ENCODE peak calls at places on chromosomes 16 and 17, in ten cellular contexts. C, X, B, K, R, H, W, E, S and N are unnamed samples.

GRCh38 chr16:2785101-2785991 is 2.0 kb downstream of the PRSS33 start:
- DNase-seq in X (no peak), W (no peak), R (no peak), K (no peak), S (peak; percentile 72), B (no peak), H (no peak), C (no peak), E (no peak), N (no peak)

GRCh38 chr16:10647264-10647720 is 47.4 kb downstream of the TEKT5 start:
- DNase-seq in W (no peak), E (no peak), R (no peak), H (no peak), K (no peak), B (no peak), X (no peak), S (no peak), C (no peak), N (no peak)

GRCh38 chr17:13485327-13485726 is 116.4 kb downstream of the HS3ST3A1 start:
- DNase-seq in H (no peak), R (no peak), X (no peak), C (no peak), S (no peak), K (no peak), B (no peak), E (no peak), W (no peak), N (no peak)

GRCh38 chr17:81322271-81323082 is 27.4 kb upstream of the SLC38A10 start:
- DNase-seq in X (no peak), E (peak; percentile 41), H (no peak), W (no peak), C (no peak), R (peak; percentile 26), K (no peak), S (no peak), B (no peak), N (peak; percentile 57)

GRCh38 chr16:9840761-9841665 is 341.2 kb downstream of the GRIN2A start:
- DNase-seq in X (no peak), H (no peak), K (no peak), W (no peak), E (no peak), R (no peak), C (peak; percentile 16), S (no peak), B (no peak), N (no peak)

GRCh38 chr17:51435171-51435552 is 174.8 kb downstream of the UTP18 start:
- DNase-seq in X (no peak), C (no peak), W (no peak), H (no peak), B (no peak), S (no peak), E (no peak), R (no peak), K (no peak), N (no peak)

GRCh38 chr17:43547189-43547550 is 1.0 kb upstream of the ETV4 start:
- DNase-seq in K (no peak), S (no peak), W (no peak), H (no peak), E (no peak), R (no peak), B (no peak), C (no peak), X (no peak), N (no peak)

GRCh38 chr17:49997256-49997735 is 2.3 kb upstream of the DLX3 start:
- DNase-seq in E (no peak), B (no peak), S (no peak), K (no peak), H (no peak), C (no peak), X (no peak), W (no peak), R (no peak), N (no peak)

GRCh38 chr17:60720763-60721531 is 43.3 kb downstream of the BCAS3 start:
- DNase-seq in X (peak; percentile 53), K (no peak), E (peak; percentile 78), W (no peak), S (no peak), R (peak; percentile 73), C (peak; percentile 46), H (no peak), B (no peak), N (peak; percentile 66)

GRCh38 chr17:6823011-6823442 is 8.5 kb downstream of the TEKT1 start:
- DNase-seq in S (no peak), R (peak; percentile 65), X (no peak), B (no peak), K (no peak), H (no peak), W (no peak), E (peak; percentile 87), C (peak; percentile 58), N (no peak)

GRCh38 chr17:43442711-43443110 is 41.1 kb upstream of the DHX8 start:
- DNase-seq in E (peak; percentile 81), C (peak; percentile 76), H (no peak), K (no peak), X (no peak), B (no peak), R (peak; percentile 69), W (peak; percentile 7), S (no peak), N (no peak)

GRCh38 chr17:42122371-42123303 is at the start of gene HSPB9:
- DNase-seq in W (peak; percentile 74), E (peak; percentile 44), C (no peak), R (peak; percentile 81), H (no peak), S (peak; percentile 84), K (no peak), B (no peak), X (peak; percentile 73), N (no peak)

GRCh38 chr17:2214887-2215615 is 88.5 kb downstream of the SMG6 start:
- DNase-seq in S (peak; percentile 91), W (no peak), R (no peak), X (no peak), H (peak; percentile 72), C (peak; percentile 93), B (peak; percentile 39), K (no peak), E (peak; percentile 67), N (peak; percentile 44)

GRCh38 chr17:82037113-82037888 is at the start of gene DCXR:
- DNase-seq in K (peak; percentile 99), S (peak; percentile 99), R (peak; percentile 99), C (peak; percentile 90), X (peak; percentile 98), W (peak; percentile 95), E (peak; percentile 90), B (peak; percentile 93), H (peak; percentile 97), N (peak; percentile 91)

GRCh38 chr17:45896803-45897693 is 2.7 kb downstream of the MAPT start:
- DNase-seq in B (no peak), E (no peak), S (no peak), W (no peak), H (no peak), X (no peak), K (no peak), C (no peak), R (no peak), N (no peak)

GRCh38 chr16:27759301-27759871 is 209.4 kb downstream of the KATNIP start:
- DNase-seq in K (no peak), R (peak; percentile 58), X (no peak), C (peak; percentile 78), S (no peak), W (no peak), B (no peak), H (no peak), E (peak; percentile 68), N (no peak)

GRCh38 chr16:19288872-19289799 is 3.6 kb downstream of the CLEC19A start:
- DNase-seq in E (peak; percentile 2), W (no peak), K (no peak), C (no peak), H (no peak), S (no peak), R (no peak), X (no peak), B (no peak), N (no peak)

GRCh38 chr17:70447588-70447987 is 278.3 kb downstream of the KCNJ2 start:
- DNase-seq in E (no peak), B (no peak), S (no peak), K (no peak), W (no peak), C (no peak), H (no peak), X (no peak), R (no peak), N (no peak)

GRCh38 chr17:57875109-57876022 is 25.5 kb upstream of the MRPS23 start:
- DNase-seq in K (peak; percentile 88), W (peak; percentile 87), H (no peak), X (peak; percentile 52), B (peak; percentile 74), S (peak; percentile 95), R (peak; percentile 92), E (peak; percentile 97), C (peak; percentile 97), N (peak; percentile 70)
- H3K4me3 ChIP-seq in K (peak overlapping the region; percentile 34), W (no peak overlapping the region), H (peak overlapping the region; percentile 41), X (no peak overlapping the region), B (peak overlapping the region; percentile 49), S (no peak overlapping the region), R (no peak overlapping the region), E (no peak overlapping the region), C (peak overlapping the region; percentile 44), N (no peak overlapping the region)

GRCh38 chr16:31507929-31508705 is at the start of gene RUSF1:
- DNase-seq in S (peak; percentile 97), R (peak; percentile 89), B (peak; percentile 67), X (peak; percentile 91), K (peak; percentile 91), H (peak; percentile 88), W (peak; percentile 92), C (peak; percentile 81), E (peak; percentile 82), N (peak; percentile 75)
- H3K4me3 ChIP-seq in S (peak within 1 kb of the TSS; percentile 83), R (peak within 1 kb of the TSS; percentile 92), B (peak within 1 kb of the TSS; percentile 95), X (peak within 1 kb of the TSS; percentile 89), K (peak within 1 kb of the TSS; percentile 94), H (peak within 1 kb of the TSS; percentile 98), W (peak within 1 kb of the TSS; percentile 85), C (peak within 1 kb of the TSS; percentile 90), E (peak within 1 kb of the TSS; percentile 94), N (peak within 1 kb of the TSS; percentile 73)

DNA sequence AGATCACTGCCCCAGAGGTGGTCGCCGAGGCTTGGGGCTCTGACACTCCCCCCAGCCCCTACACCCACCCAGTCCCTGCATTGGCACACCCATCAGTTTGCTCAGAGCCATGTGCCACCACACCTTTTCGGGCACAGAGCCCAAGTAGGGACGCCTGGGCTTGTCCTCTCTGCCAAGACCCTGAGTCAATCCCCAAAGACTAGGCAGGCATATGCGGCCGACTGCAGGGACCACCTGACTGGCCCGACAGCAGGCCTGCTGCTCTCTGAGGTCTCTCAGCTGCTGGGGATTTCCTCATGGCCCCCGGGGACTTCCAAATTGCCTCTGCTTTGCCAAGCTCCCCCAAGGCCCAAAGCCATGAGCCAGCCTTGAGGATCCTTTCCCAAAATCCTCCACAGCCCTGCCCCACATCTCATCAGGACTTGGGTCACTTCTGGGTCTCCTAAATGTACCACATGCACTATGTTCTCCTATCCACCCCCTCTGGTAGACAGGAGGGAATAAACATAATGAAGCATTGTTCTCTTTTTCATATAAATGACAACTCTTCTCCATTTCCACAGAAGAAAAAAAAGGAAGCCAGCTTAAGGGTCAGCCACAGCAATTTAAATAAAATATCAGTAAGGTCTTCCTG is 30.6 kb downstream of the MYO18A start:
- DNase-seq in X (peak; percentile 48), W (peak; percentile 59), K (no peak), E (no peak), B (no peak), R (peak; percentile 85), H (no peak), C (no peak), S (no peak), N (no peak)
- H3K4me3 ChIP-seq in X (peak overlapping the region; percentile 41), W (peak overlapping the region; percentile 54), K (peak overlapping the region; percentile 50), E (peak overlapping the region; percentile 56), B (peak overlapping the region; percentile 59), R (peak overlapping the region; percentile 48), H (peak overlapping the region; percentile 61), C (peak overlapping the region; percentile 61), S (no peak overlapping the region), N (peak overlapping the region; percentile 65)

GRCh38 chr17:17693955-17694228 is 12.6 kb downstream of the RAI1 start:
- DNase-seq in S (no peak), K (no peak), R (no peak), H (no peak), X (no peak), B (no peak), W (no peak), E (no peak), C (no peak), N (no peak)
- H3K4me3 ChIP-seq in S (no peak overlapping the region), K (peak overlapping the region; percentile 71), R (peak overlapping the region; percentile 34), H (peak overlapping the region; percentile 83), X (peak overlapping the region; percentile 52), B (peak overlapping the region; percentile 78), W (peak overlapping the region; percentile 53), E (no peak overlapping the region), C (peak overlapping the region; percentile 68), N (peak overlapping the region; percentile 48)